ENCODE peak calls at places on chromosomes 16 and 17, in ten cellular contexts. L is cardiac muscle cell, E is nucleus accumbens, H is sigmoid colon, N is neural crest cell, O is hypothalamus, T is AG08395, U is HTR-8/SVneo, R is T-helper 2 cell, Z is T47D. F is an unnamed sample.

GRCh38 chr16:81473066-81473488 is 28.5 kb downstream of the CMIP start:
- DNase-seq in L (no peak), E (no peak), H (no peak), N (no peak), O (no peak), T (no peak), U (no peak), R (no peak), Z (no peak), F (no peak)

GRCh38 chr16:50469744-50470301 is 78.4 kb upstream of the NKD1 start:
- DNase-seq in L (no peak), E (peak; percentile 49), H (no peak), N (peak; percentile 63), O (peak; percentile 55), T (no peak), U (no peak), R (no peak), Z (no peak), F (no peak)

GRCh38 chr17:60141111-60142018 is 8.4 kb upstream of the CA4 start:
- DNase-seq in L (peak; percentile 46), E (no peak), H (no peak), N (no peak), O (no peak), T (peak; percentile 29), U (no peak), R (no peak), Z (no peak), F (no peak)

GRCh38 chr17:78027121-78027520 is 68.6 kb downstream of the TNRC6C start:
- DNase-seq in L (no peak), E (no peak), H (no peak), N (no peak), O (no peak), T (no peak), U (no peak), R (no peak), Z (no peak), F (no peak)

GRCh38 chr16:88731699-88732098 is 25.4 kb downstream of the CTU2 start:
- DNase-seq in L (no peak), E (no peak), H (no peak), N (no peak), O (peak; percentile 62), T (peak; percentile 29), U (peak; percentile 78), R (no peak), Z (no peak), F (no peak)

GRCh38 chr17:82030470-82031302 is 792 bp upstream of the RAC3 start:
- DNase-seq in L (peak; percentile 91), E (peak; percentile 77), H (peak; percentile 93), N (peak; percentile 90), O (peak; percentile 78), T (peak; percentile 88), U (peak; percentile 84), R (peak; percentile 84), Z (peak; percentile 93), F (peak; percentile 65)

GRCh38 chr16:67847064-67847861 is at the start of gene CENPT:
- DNase-seq in L (peak; percentile 40), E (peak; percentile 74), H (peak; percentile 81), N (no peak), O (peak; percentile 78), T (peak; percentile 58), U (peak; percentile 62), R (peak; percentile 7), Z (peak; percentile 58), F (no peak)

GRCh38 chr16:85611455-85612190 is 1.5 kb upstream of the GSE1 start:
- DNase-seq in L (peak; percentile 79), E (peak; percentile 85), H (peak; percentile 96), N (no peak), O (peak; percentile 87), T (peak; percentile 86), U (peak; percentile 81), R (peak; percentile 31), Z (peak; percentile 95), F (peak; percentile 53)

GRCh38 chr17:41602524-41602923 is 10.0 kb downstream of the KRT16 start:
- DNase-seq in L (no peak), E (no peak), H (no peak), N (no peak), O (no peak), T (no peak), U (no peak), R (no peak), Z (no peak), F (no peak)

GRCh38 chr17:71003736-71004135 is 834.4 kb downstream of the KCNJ2 start:
- DNase-seq in L (no peak), E (no peak), H (no peak), N (no peak), O (no peak), T (no peak), U (no peak), R (no peak), Z (no peak), F (no peak)

GRCh38 chr17:66514227-66514806 is 211.9 kb downstream of the PRKCA start:
- DNase-seq in L (no peak), E (no peak), H (no peak), N (no peak), O (no peak), T (peak; percentile 32), U (no peak), R (peak; percentile 37), Z (no peak), F (no peak)

GRCh38 chr16:69311533-69312388 is 611 bp downstream of the VPS4A start:
- DNase-seq in L (peak; percentile 32), E (no peak), H (peak; percentile 72), N (peak; percentile 33), O (no peak), T (peak; percentile 41), U (peak; percentile 37), R (peak; percentile 55), Z (no peak), F (peak; percentile 33)

GRCh38 chr17:5705081-5705875 is 121.0 kb upstream of the NLRP1 start:
- DNase-seq in L (peak; percentile 18), E (no peak), H (no peak), N (peak; percentile 49), O (no peak), T (peak; percentile 17), U (no peak), R (no peak), Z (no peak), F (no peak)

GRCh38 chr17:7849185-7850117 is 5.4 kb upstream of the TMEM88 start:
- DNase-seq in L (no peak), E (no peak), H (peak; percentile 59), N (no peak), O (no peak), T (no peak), U (no peak), R (no peak), Z (no peak), F (no peak)

GRCh38 chr17:8680850-8681174 is 50.3 kb upstream of the MYH10 start:
- DNase-seq in L (no peak), E (no peak), H (no peak), N (no peak), O (no peak), T (no peak), U (no peak), R (no peak), Z (no peak), F (no peak)

GRCh38 chr17:42286411-42287295 is 1.6 kb upstream of the STAT5A start:
- DNase-seq in L (no peak), E (no peak), H (peak; percentile 78), N (no peak), O (no peak), T (no peak), U (no peak), R (peak; percentile 27), Z (no peak), F (no peak)

GRCh38 chr16:8880839-8881510 is 1.2 kb upstream of the LITAFD start:
- DNase-seq in L (no peak), E (no peak), H (no peak), N (no peak), O (no peak), T (no peak), U (no peak), R (no peak), Z (no peak), F (no peak)

GRCh38 chr16:11957591-11958395 is 7.2 kb upstream of the TNFRSF17 start:
- DNase-seq in L (no peak), E (no peak), H (peak; percentile 51), N (no peak), O (no peak), T (no peak), U (no peak), R (no peak), Z (no peak), F (no peak)

GRCh38 chr16:25855063-25855462 is 163.3 kb downstream of the HS3ST4 start:
- DNase-seq in L (no peak), E (no peak), H (no peak), N (no peak), O (no peak), T (no peak), U (no peak), R (no peak), Z (no peak), F (no peak)

GRCh38 chr17:57293077-57293476 is 36.8 kb downstream of the MSI2 start:
- DNase-seq in L (no peak), E (no peak), H (no peak), N (no peak), O (no peak), T (no peak), U (peak; percentile 96), R (no peak), Z (no peak), F (no peak)

GRCh38 chr17:77117415-77117814 is 23.4 kb upstream of the SEC14L1 start:
- DNase-seq in L (peak; percentile 60), E (no peak), H (no peak), N (no peak), O (no peak), T (peak; percentile 49), U (no peak), R (no peak), Z (no peak), F (no peak)

GRCh38 chr17:59534583-59534982 is 30.8 kb upstream of the DHX40 start:
- DNase-seq in L (peak; percentile 14), E (no peak), H (no peak), N (no peak), O (no peak), T (no peak), U (peak; percentile 48), R (no peak), Z (peak; percentile 38), F (no peak)

GRCh38 chr17:21243516-21244303 is 9.5 kb downstream of the NATD1 start:
- DNase-seq in L (no peak), E (no peak), H (no peak), N (no peak), O (no peak), T (no peak), U (no peak), R (no peak), Z (no peak), F (no peak)